ENCODE peak calls at places on chromosomes 2 and 18, in five cellular contexts. V is H9, B is heart right ventricle, A is upper lobe of right lung, O is foreskin fibroblast. W is an unnamed sample.

GRCh38 chr18:46236156-46236555 is 132.0 kb downstream of the HAUS1 start:
- DNase-seq in V (no peak), A (no peak), B (no peak), O (no peak), W (no peak)

GRCh38 chr2:107337209-107337898 is 451.4 kb upstream of the ST6GAL2 start:
- DNase-seq in A (no peak), O (peak; percentile 6), V (no peak), B (peak; percentile 11), W (no peak)

GRCh38 chr18:63397349-63397748 is 24.9 kb downstream of the VPS4B start:
- DNase-seq in O (no peak), A (no peak), V (no peak), B (no peak), W (no peak)

GRCh38 chr18:79914614-79915160 is 36.8 kb downstream of the SLC66A2 start:
- DNase-seq in A (no peak), B (no peak), O (no peak), V (peak; percentile 42), W (peak; percentile 34)

GRCh38 chr2:27705851-27706622 is 42.3 kb downstream of the SLC4A1AP start:
- DNase-seq in O (peak; percentile 96), A (no peak), V (no peak), B (peak; percentile 70), W (peak; percentile 70)

GRCh38 chr2:134493797-134494196 is 225.0 kb downstream of the TMEM163 start:
- DNase-seq in V (no peak), B (no peak), O (no peak), A (no peak), W (no peak)

GRCh38 chr2:234840336-234840735 is 111.5 kb upstream of the SH3BP4 start:
- DNase-seq in O (peak; percentile 95), A (no peak), B (peak; percentile 57), V (peak; percentile 55), W (peak; percentile 70)

GRCh38 chr2:151833984-151834383 is 5.8 kb upstream of the ARL5A start:
- DNase-seq in V (no peak), A (no peak), B (no peak), O (no peak), W (no peak)

GRCh38 chr2:36785179-36785795 is 88.8 kb downstream of the VIT start:
- DNase-seq in O (peak; percentile 73), V (peak; percentile 81), B (peak; percentile 42), A (no peak), W (peak; percentile 77)

GRCh38 chr2:172097557-172098131 is 5.1 kb downstream of the DLX2 start:
- DNase-seq in O (no peak), A (no peak), B (no peak), V (no peak), W (no peak)

GRCh38 chr18:55856191-55856590 is 268.2 kb upstream of the TCF4 start:
- DNase-seq in O (peak; percentile 89), V (peak; percentile 69), B (no peak), A (no peak), W (no peak)

GRCh38 chr2:229660951-229661350 is 53.4 kb downstream of the DNER start:
- DNase-seq in B (no peak), O (peak; percentile 20), V (no peak), A (no peak), W (no peak)

GRCh38 chr2:112493048-112493447 is 11.1 kb downstream of the TTL start:
- DNase-seq in O (peak; percentile 26), V (no peak), A (no peak), B (no peak), W (no peak)

GRCh38 chr18:29960539-29960938 is 1082.0 kb downstream of the DSC3 start:
- DNase-seq in A (no peak), V (no peak), B (no peak), O (no peak), W (no peak)

GRCh38 chr2:223613017-223613950 is 11.1 kb upstream of the SCG2 start:
- DNase-seq in V (peak; percentile 82), O (peak; percentile 99), A (peak; percentile 75), B (peak; percentile 82), W (peak; percentile 78)

GRCh38 chr2:44817256-44817655 is 124.2 kb upstream of the SIX3 start:
- DNase-seq in A (no peak), B (no peak), O (no peak), V (no peak), W (no peak)

GRCh38 chr2:73837847-73838585 is 9.3 kb downstream of the STAMBP start:
- DNase-seq in A (no peak), O (no peak), B (no peak), V (no peak), W (no peak)

GRCh38 chr2:171811229-171811628 is 82.8 kb downstream of the SLC25A12 start:
- DNase-seq in A (no peak), B (no peak), O (peak; percentile 62), V (no peak), W (no peak)

GRCh38 chr2:191249131-191249813 is 4.1 kb downstream of the MYO1B start:
- DNase-seq in O (peak; percentile 57), V (no peak), A (no peak), B (no peak), W (no peak)

GRCh38 chr2:1854747-1855146 is 110.4 kb upstream of the PXDN start:
- DNase-seq in A (no peak), O (peak; percentile 43), V (peak; percentile 80), B (peak; percentile 22), W (no peak)
- TF ChIP-seq CTCF in A (peak; percentile 34), O (no peak), V (peak; percentile 78), B (peak; percentile 30), W (no peak)

GRCh38 chr2:75710577-75711253 is at the start of gene GCFC2:
- DNase-seq in V (peak; percentile 88), A (peak; percentile 94), B (peak; percentile 87), O (peak; percentile 94), W (peak; percentile 93)
- TF ChIP-seq CTCF in V (peak; percentile 57), A (peak; percentile 53), B (peak; percentile 17), O (peak; percentile 41), W (peak; percentile 42)

GRCh38 chr2:83823238-83823637 is 635.8 kb downstream of the SUCLG1 start:
- DNase-seq in V (no peak), A (no peak), O (no peak), B (no peak), W (no peak)

GRCh38 chr2:83817511-83817910 is 641.6 kb downstream of the SUCLG1 start:
- DNase-seq in V (no peak), A (no peak), B (no peak), O (peak; percentile 2), W (no peak)
- TF ChIP-seq CTCF in V (peak; percentile 66), A (no peak), B (no peak), O (peak; percentile 10), W (no peak)

DNA sequence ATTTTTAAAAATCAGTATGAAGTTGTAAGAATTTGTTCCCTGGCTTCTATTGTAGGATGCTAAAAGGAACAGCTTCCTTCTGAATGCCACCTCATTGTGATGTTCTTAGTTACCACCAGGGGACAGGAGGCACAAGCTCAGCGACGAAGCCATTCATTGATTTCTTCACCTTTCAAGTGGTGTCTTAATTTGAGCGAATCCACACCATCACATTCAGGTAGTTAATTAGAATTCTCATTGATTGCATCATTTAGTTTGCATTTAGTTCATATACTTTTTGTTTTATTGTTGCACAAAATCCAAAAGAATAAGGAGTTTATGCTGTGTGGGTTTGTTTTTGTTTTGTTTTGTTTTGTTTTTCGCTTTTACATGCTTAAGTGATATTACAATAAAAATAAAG is 23.1 kb downstream of the CYP27C1 start:
- DNase-seq in O (no peak), B (no peak), A (no peak), V (no peak), W (no peak)
- TF ChIP-seq CTCF in O (peak; percentile 4), B (no peak), A (peak; percentile 39), V (peak; percentile 76), W (no peak)

DNA sequence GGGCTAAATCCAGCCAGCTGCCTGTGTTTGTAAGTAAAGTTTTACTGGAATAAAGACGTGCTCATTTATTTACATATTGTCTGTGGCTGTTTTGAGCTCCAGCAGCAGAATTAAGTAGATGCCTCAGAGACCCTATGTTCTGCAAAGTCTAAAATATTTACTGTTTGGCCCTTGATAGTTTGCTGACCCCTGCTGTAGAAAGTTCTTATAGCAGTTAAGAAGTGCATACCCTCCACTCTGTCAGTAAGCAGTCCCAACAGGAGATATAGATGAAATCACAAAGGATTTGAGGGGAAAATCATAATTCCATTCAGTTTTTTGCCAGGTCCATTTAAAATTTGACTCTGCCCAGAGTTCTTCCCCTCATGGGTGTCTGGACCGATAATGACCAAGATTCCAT is 50.1 kb upstream of the ITM2C start:
- DNase-seq in O (peak; percentile 56), A (no peak), V (no peak), B (no peak), W (no peak)
- TF ChIP-seq CTCF in O (peak; percentile 51), A (no peak), V (peak; percentile 58), B (no peak), W (peak; percentile 7)